ENCODE peak calls at places on chromosomes 11 and 22, in nine cellular contexts. O is CD8-positive, alpha-beta T cell; C is ovary; A is activated CD4-positive, alpha-beta T cell treated with anti-CD3 and anti-CD28 coated beads for 24 hours; N is fibroblast of mammary gland; U is endodermal cell; V is stimulated activated CD4-positive, alpha-beta T cell treated with anti-CD3 and anti-CD28 coated beads, TNF-alpha, amount 100 ng/mL, for 4 hours; W is iPS-NIHi11; T is HL-60. X is an unnamed sample.
A peak's percentile ranks its signal among the peaks of the same experiment; 100 is the strongest.

GRCh38 chr11:112437096-112437495 is 176.4 kb upstream of the PLET1 start:
- DNase-seq in N (no peak), T (no peak), O (no peak), V (no peak), C (no peak), W (no peak), A (no peak), U (no peak), X (no peak)

GRCh38 chr11:73982990-73983763 is 534 bp upstream of the UCP2 start:
- DNase-seq in V (peak; percentile 83), U (peak; percentile 98), N (peak; percentile 78), O (peak; percentile 90), W (peak; percentile 99), T (peak; percentile 97), C (peak; percentile 80), A (peak; percentile 86), X (peak; percentile 96)

GRCh38 chr11:130634186-130634585 is 185.7 kb downstream of the ADAMTS15 start:
- DNase-seq in U (no peak), N (no peak), T (no peak), O (no peak), A (no peak), C (no peak), W (no peak), V (no peak), X (no peak)

GRCh38 chr11:2739531-2740274 is 39.9 kb upstream of the KCNQ1OT1 start:
- DNase-seq in U (no peak), A (no peak), V (no peak), W (no peak), T (no peak), C (no peak), O (no peak), N (no peak), X (no peak)

GRCh38 chr11:72871089-72871488 is 56.9 kb downstream of the ATG16L2 start:
- DNase-seq in C (no peak), W (no peak), O (no peak), V (no peak), N (peak; percentile 6), U (no peak), A (no peak), T (no peak), X (no peak)

GRCh38 chr11:1109918-1110705 is 35.4 kb downstream of the MUC2 start:
- DNase-seq in N (no peak), W (no peak), O (no peak), T (no peak), U (no peak), C (no peak), A (no peak), V (no peak), X (no peak)

GRCh38 chr11:72224587-72225410 is at the start of gene INPPL1:
- DNase-seq in T (no peak), N (peak; percentile 18), A (no peak), W (peak; percentile 70), V (no peak), U (peak; percentile 76), C (peak; percentile 75), O (no peak), X (peak; percentile 37)

GRCh38 chr11:69352715-69353325 is 58.9 kb downstream of the MYEOV start:
- DNase-seq in O (no peak), N (peak; percentile 98), A (peak; percentile 27), C (no peak), W (no peak), V (no peak), U (peak; percentile 46), T (no peak), X (peak; percentile 53)

GRCh38 chr11:12089041-12089440 is 21.3 kb upstream of the MICAL2 start:
- DNase-seq in U (no peak), O (no peak), T (no peak), C (no peak), N (no peak), V (no peak), W (no peak), A (no peak), X (no peak)

GRCh38 chr22:22103078-22103593 is 120.5 kb upstream of the TOP3B start:
- DNase-seq in O (no peak), A (no peak), T (no peak), C (no peak), U (peak; percentile 88), N (peak; percentile 15), V (no peak), W (peak; percentile 65), X (no peak)

GRCh38 chr22:38776086-38776485 is 17.9 kb downstream of the DNAL4 start:
- DNase-seq in V (no peak), U (no peak), N (no peak), A (no peak), T (no peak), O (no peak), C (no peak), W (no peak), X (no peak)

GRCh38 chr11:12259956-12260355 is 117.4 kb upstream of the PARVA start:
- DNase-seq in O (no peak), C (no peak), N (no peak), T (no peak), A (no peak), U (no peak), V (no peak), W (no peak), X (no peak)

GRCh38 chr11:126340960-126341709 is 14.4 kb upstream of the ST3GAL4 start:
- DNase-seq in A (no peak), C (no peak), V (no peak), U (no peak), N (no peak), W (no peak), T (no peak), O (no peak), X (no peak)

GRCh38 chr11:77411238-77411637 is 62.7 kb downstream of the PAK1 start:
- DNase-seq in O (peak; percentile 13), V (no peak), W (no peak), T (peak; percentile 33), C (peak; percentile 28), N (peak; percentile 20), A (no peak), U (peak; percentile 74), X (no peak)

GRCh38 chr11:36738292-36738861 is 140.3 kb upstream of the RAG2 start:
- DNase-seq in W (no peak), O (no peak), A (no peak), V (no peak), U (no peak), T (no peak), N (no peak), C (no peak), X (no peak)

GRCh38 chr11:93939084-93939780 is 81.9 kb upstream of the HEPHL1 start:
- DNase-seq in W (no peak), T (no peak), O (no peak), N (peak; percentile 55), V (no peak), A (no peak), C (no peak), U (no peak), X (no peak)

GRCh38 chr11:64112771-64113461 is 53.0 kb downstream of the MACROD1 start:
- DNase-seq in O (no peak), N (no peak), U (no peak), V (no peak), T (no peak), A (no peak), C (no peak), W (no peak), X (no peak)

GRCh38 chr11:106061249-106061794 is 15.8 kb downstream of the KBTBD3 start:
- DNase-seq in T (no peak), C (no peak), A (no peak), W (no peak), O (no peak), U (no peak), V (no peak), N (no peak), X (no peak)

GRCh38 chr22:17954200-17954859 is 70.0 kb downstream of the MICAL3 start:
- DNase-seq in N (no peak), U (no peak), T (no peak), W (no peak), C (peak; percentile 2), V (no peak), A (no peak), O (no peak), X (no peak)

GRCh38 chr11:115919341-115920086 is 415.3 kb upstream of the CADM1 start:
- DNase-seq in C (no peak), V (no peak), O (no peak), W (no peak), T (no peak), U (no peak), N (no peak), A (no peak), X (no peak)

GRCh38 chr22:26986884-26987283 is 329.5 kb downstream of the MIAT start:
- DNase-seq in V (no peak), O (no peak), T (no peak), C (no peak), A (no peak), W (peak; percentile 19), N (no peak), U (no peak), X (no peak)

GRCh38 chr11:45178890-45179663 is 32.6 kb downstream of the PRDM11 start:
- DNase-seq in N (no peak), T (no peak), U (no peak), W (no peak), A (no peak), V (no peak), O (no peak), C (no peak), X (no peak)

GRCh38 chr11:8567597-8568198 is 26.3 kb downstream of the STK33 start:
- DNase-seq in T (no peak), U (no peak), A (no peak), W (no peak), O (no peak), V (no peak), N (peak; percentile 19), C (no peak), X (no peak)

GRCh38 chr11:95248666-95249467 is 17.9 kb upstream of the SESN3 start:
- DNase-seq in A (no peak), C (no peak), O (no peak), N (no peak), V (no peak), W (peak; percentile 39), T (no peak), U (peak; percentile 57), X (no peak)

GRCh38 chr22:19819911-19820879 is 34.5 kb downstream of the GNB1L start:
- DNase-seq in A (no peak), T (no peak), C (peak; percentile 6), O (no peak), U (peak; percentile 37), N (no peak), V (no peak), W (peak; percentile 8), X (no peak)

GRCh38 chr22:35561796-35562526 is 21.3 kb downstream of the RASD2 start:
- DNase-seq in O (no peak), W (peak; percentile 70), U (peak; percentile 90), V (no peak), A (no peak), N (peak; percentile 68), T (no peak), C (no peak), X (no peak)

X was measured in NK-92 treated with Interleukin-12 subunit alpha and Interleukin-12 subunit beta, amount 100 ng/mL, for 24 hours.